ENCODE peak calls at places on chromosomes 11 and 22, in seven cellular contexts. N is fibroblast of lung, X is endothelial cell of umbilical vein, C is A673, J is HCT116, A is H1, H is neural progenitor cell. S is an unnamed sample.
A peak's percentile ranks its signal among the peaks of the same experiment; 100 is the strongest.

GRCh38 chr11:46712874-46713576 is 6.0 kb upstream of the F2 start:
- DNase-seq in A (no peak), C (no peak), X (no peak), J (no peak), N (no peak), H (no peak), S (no peak)

GRCh38 chr11:9004310-9004945 is 627 bp upstream of the NRIP3 start:
- DNase-seq in C (no peak), J (no peak), N (no peak), H (peak; percentile 74), X (no peak), A (peak; percentile 81), S (no peak)

GRCh38 chr11:112942966-112943643 is 18.1 kb upstream of the NCAM1 start:
- DNase-seq in J (no peak), X (no peak), A (no peak), C (no peak), N (no peak), H (no peak), S (no peak)

GRCh38 chr11:2716376-2717095 is 16.7 kb upstream of the KCNQ1OT1 start:
- DNase-seq in H (no peak), A (no peak), J (no peak), X (no peak), C (no peak), N (no peak), S (no peak)

GRCh38 chr22:45976351-45977002 is 485 bp downstream of the WNT7B start:
- DNase-seq in X (no peak), A (no peak), C (no peak), N (no peak), J (no peak), H (peak; percentile 44), S (peak; percentile 33)

GRCh38 chr22:37196539-37197450 is 8.7 kb upstream of the C1QTNF6 start:
- DNase-seq in C (peak; percentile 17), X (peak; percentile 74), J (peak; percentile 56), A (no peak), N (peak; percentile 87), H (peak; percentile 25), S (peak; percentile 76)

GRCh38 chr11:86068138-86068861 is 584 bp downstream of the PICALM start:
- DNase-seq in H (peak; percentile 65), N (no peak), J (no peak), A (peak; percentile 68), X (peak; percentile 46), C (peak; percentile 50), S (peak; percentile 52)

GRCh38 chr11:2812371-2812991 is 73.1 kb downstream of the CDKN1C start:
- DNase-seq in X (no peak), H (no peak), N (no peak), C (peak; percentile 27), J (no peak), A (no peak), S (no peak)

GRCh38 chr11:12376259-12376971 is 956 bp upstream of the PARVA start:
- DNase-seq in N (peak; percentile 84), A (no peak), X (no peak), C (peak; percentile 12), H (peak; percentile 18), J (no peak), S (no peak)

GRCh38 chr22:42438293-42438650 is 6.1 kb upstream of the NFAM1 start:
- DNase-seq in X (no peak), A (no peak), J (no peak), C (no peak), H (peak; percentile 61), N (no peak), S (no peak)

GRCh38 chr11:118514103-118514502 is 13.2 kb upstream of the TTC36 start:
- DNase-seq in C (no peak), N (no peak), X (no peak), H (no peak), A (no peak), J (no peak), S (no peak)

GRCh38 chr11:126383301-126384052 is 28.0 kb downstream of the ST3GAL4 start:
- DNase-seq in X (no peak), C (no peak), A (no peak), N (no peak), J (no peak), H (no peak), S (no peak)

GRCh38 chr11:2886191-2886894 is 768 bp upstream of the CDKN1C start:
- DNase-seq in X (peak; percentile 39), J (no peak), N (peak; percentile 42), C (no peak), A (peak; percentile 80), H (peak; percentile 85), S (no peak)

GRCh38 chr11:33273656-33274055 is 16.5 kb downstream of the HIPK3 start:
- DNase-seq in X (no peak), J (no peak), H (no peak), A (no peak), C (no peak), N (no peak), S (no peak)

GRCh38 chr11:119889728-119890280 is 160.8 kb upstream of the NECTIN1 start:
- DNase-seq in J (no peak), N (no peak), X (no peak), C (no peak), H (no peak), A (no peak), S (no peak)

GRCh38 chr11:128926000-128926399 is 16.7 kb downstream of the TP53AIP1 start:
- DNase-seq in A (no peak), C (no peak), H (no peak), J (no peak), N (no peak), X (no peak), S (no peak)

GRCh38 chr11:108865411-108865810 is 200.5 kb downstream of the DDX10 start:
- DNase-seq in J (no peak), N (no peak), C (no peak), H (no peak), X (no peak), A (no peak), S (no peak)

GRCh38 chr22:42289671-42290269 is 19.3 kb upstream of the TCF20 start:
- DNase-seq in H (no peak), A (no peak), C (peak; percentile 74), J (no peak), X (no peak), N (no peak), S (no peak)

GRCh38 chr11:61957028-61957770 is 7.0 kb downstream of the BEST1 start:
- DNase-seq in H (no peak), C (no peak), A (peak; percentile 30), N (no peak), J (no peak), X (no peak), S (no peak)

DNA sequence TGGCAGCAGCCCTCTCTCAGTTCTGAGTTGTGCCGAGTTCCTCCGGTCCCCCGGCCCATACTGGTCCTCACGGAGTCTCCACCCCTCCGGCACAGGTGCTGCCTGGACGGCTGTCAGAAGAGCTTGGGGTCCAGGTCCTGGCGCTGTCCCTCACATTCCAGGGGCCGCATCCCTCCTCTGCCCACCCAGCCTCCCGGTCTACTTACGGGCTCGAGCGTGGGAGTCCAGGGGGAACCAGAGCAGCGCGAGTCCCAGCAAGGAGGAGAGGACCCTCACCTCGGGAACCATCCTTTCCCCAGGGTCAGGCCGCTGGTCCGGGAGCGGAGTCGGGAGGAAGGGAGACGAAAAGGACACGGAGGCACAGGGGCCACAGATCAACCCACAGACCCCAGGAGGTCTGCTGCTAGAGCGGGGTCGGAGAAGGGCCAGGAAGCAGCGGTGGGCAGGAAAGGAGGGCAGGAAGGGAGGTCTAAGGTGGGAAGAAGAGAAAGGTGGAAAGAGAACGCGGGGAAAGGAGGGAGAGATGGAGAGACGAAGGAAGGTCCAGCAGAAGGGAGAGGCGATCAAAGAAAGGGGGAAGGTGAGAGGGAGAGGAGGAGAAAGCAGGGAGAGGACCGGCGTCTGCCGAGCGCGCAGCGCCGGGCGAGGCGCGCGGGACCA is 495 bp downstream of the CHRDL2 start:
- DNase-seq in X (no peak), J (no peak), H (peak; percentile 34), C (no peak), N (no peak), A (peak; percentile 62), S (no peak)
- TF ChIP-seq EZH2 in X (peak; percentile 66), J (no peak), H (peak; percentile 91), C (peak; percentile 82), N (peak; percentile 86), A (peak; percentile 82), S (peak; percentile 80)

GRCh38 chr22:47344414-47344813 is 582.0 kb downstream of the TBC1D22A start:
- DNase-seq in C (no peak), H (no peak), J (no peak), N (no peak), A (no peak), X (no peak), S (no peak)

GRCh38 chr22:47340851-47341436 is 578.5 kb downstream of the TBC1D22A start:
- DNase-seq in H (no peak), X (peak; percentile 10), N (no peak), C (no peak), J (no peak), A (no peak), S (no peak)

GRCh38 chr22:47342446-47342845 is 580.0 kb downstream of the TBC1D22A start:
- DNase-seq in N (no peak), J (no peak), C (no peak), H (no peak), A (no peak), X (no peak), S (no peak)

GRCh38 chr22:47343611-47344010 is 581.2 kb downstream of the TBC1D22A start:
- DNase-seq in A (no peak), H (no peak), J (no peak), N (no peak), C (no peak), X (no peak), S (no peak)

GRCh38 chr22:47341464-47341863 is 579.0 kb downstream of the TBC1D22A start:
- DNase-seq in X (no peak), N (no peak), J (no peak), C (no peak), A (no peak), H (no peak), S (no peak)
- H3K27ac ChIP-seq in X (no peak overlapping the region), N (no peak overlapping the region), J (no peak overlapping the region), C (no peak overlapping the region), A (no peak overlapping the region), H (no peak overlapping the region), S (no peak overlapping the region)

GRCh38 chr11:124748100-124748418 is 4.0 kb downstream of the VSIG2 start:
- DNase-seq in A (no peak), N (no peak), C (no peak), H (no peak), X (no peak), J (no peak), S (no peak)
- TF ChIP-seq EZH2 in A (peak; percentile 73), N (no peak), C (no peak), H (no peak), X (no peak), J (no peak), S (no peak)

DNA sequence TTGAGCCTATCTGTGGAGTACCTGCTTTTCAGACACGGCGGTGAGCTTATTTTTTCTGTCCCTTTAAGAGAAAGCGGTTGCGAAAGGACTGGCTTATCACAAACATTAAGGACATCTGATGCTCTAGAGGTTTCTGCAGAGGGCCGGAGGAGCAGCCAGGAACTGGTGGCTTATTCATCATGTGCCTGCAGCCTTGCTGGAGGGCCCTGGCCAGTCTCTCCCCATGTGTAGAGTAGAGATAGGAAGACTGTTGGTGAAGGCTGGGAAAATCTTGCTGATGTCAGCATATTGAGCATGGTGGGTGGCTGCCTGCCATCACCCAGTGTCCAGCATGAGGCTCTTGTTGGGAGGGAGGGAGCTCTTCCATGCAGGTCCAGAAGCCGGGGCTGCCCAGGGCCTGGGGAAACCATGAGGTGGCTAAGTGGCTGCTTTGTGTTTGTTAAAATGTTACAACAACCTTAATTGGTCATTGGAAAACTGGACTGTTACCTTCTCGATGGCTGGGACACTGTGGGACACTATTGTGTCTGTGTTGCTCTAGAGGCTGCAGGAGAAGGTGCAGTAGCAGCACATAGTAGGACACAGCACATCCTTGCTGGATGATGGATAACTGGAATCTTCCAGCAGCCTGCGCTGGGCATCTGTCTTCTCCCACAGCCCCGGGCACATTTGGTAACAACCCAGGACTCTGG is 54.3 kb downstream of the TSPAN18 start:
- DNase-seq in H (no peak), X (no peak), N (peak; percentile 73), J (no peak), C (no peak), A (no peak), S (no peak)
- H3K27ac ChIP-seq in H (no peak overlapping the region), X (no peak overlapping the region), N (no peak overlapping the region), J (no peak overlapping the region), C (no peak overlapping the region), A (no peak overlapping the region), S (no peak overlapping the region)